ENCODE peak calls at places on chromosomes 16 and 17, in eight cellular contexts. P is EL; U is pons; I is lower lobe of right lung; Q is astrocyte of the cerebellum; E is mesendoderm; R is activated T-helper 1 cell treated with anti-CD3 and anti-CD28 coated beads, Interleukin-2, amount 50 U/mL, for 16 hours; L is HFF-Myc. H is an unnamed sample.

GRCh38 chr17:73998246-73999220 is 204.9 kb upstream of the RPL38 start:
- DNase-seq in U (no peak), E (peak), Q (no peak), L (no peak), P (no peak), I (peak), R (peak), H (peak)

GRCh38 chr17:21542070-21542469 is 150.3 kb upstream of the KCNJ18 start:
- DNase-seq in U (no peak), R (no peak), Q (no peak), L (no peak), P (no peak), E (no peak), I (no peak), H (no peak)

GRCh38 chr16:57946181-57946801 is 24.6 kb downstream of the CNGB1 start:
- DNase-seq in E (peak), Q (no peak), L (no peak), P (no peak), U (no peak), R (no peak), I (no peak), H (no peak)

GRCh38 chr17:63516910-63517824 is 6.0 kb upstream of the KCNH6 start:
- DNase-seq in R (no peak), Q (no peak), L (no peak), U (no peak), I (no peak), E (peak), P (peak), H (no peak)

GRCh38 chr17:18314059-18314730 is 599 bp downstream of the TOP3A start:
- DNase-seq in U (peak), I (no peak), R (no peak), P (peak), Q (no peak), E (no peak), L (no peak), H (no peak)

GRCh38 chr17:65055708-65056638 is 567 bp downstream of the GNA13 start:
- DNase-seq in P (peak), I (peak), R (peak), L (no peak), Q (peak), U (peak), E (peak), H (peak)

GRCh38 chr16:22265351-22265750 is 31.9 kb upstream of the POLR3E start:
- DNase-seq in U (no peak), I (no peak), E (no peak), L (no peak), P (no peak), R (no peak), Q (no peak), H (no peak)

GRCh38 chr17:40316571-40317344 is 7.8 kb downstream of the RARA start:
- DNase-seq in I (peak), U (no peak), P (peak), R (no peak), Q (no peak), L (no peak), E (peak), H (peak)

GRCh38 chr17:47686661-47687327 is 7.2 kb upstream of the TBKBP1 start:
- DNase-seq in I (no peak), L (no peak), R (no peak), P (peak), E (no peak), U (no peak), Q (no peak), H (no peak)

GRCh38 chr16:77374384-77374783 is 60.5 kb downstream of the ADAMTS18 start:
- DNase-seq in I (no peak), U (no peak), E (peak), P (no peak), L (no peak), R (no peak), Q (no peak), H (no peak)

GRCh38 chr16:17691621-17692231 is 221.0 kb upstream of the XYLT1 start:
- DNase-seq in P (no peak), Q (peak), E (no peak), U (no peak), R (no peak), I (no peak), L (no peak), H (no peak)

H was measured in Right ventricle myocardium superior.